ENCODE peak calls at places on chromosome 19, in eight cellular contexts. One of them, this sample, is unnamed.

GRCh38 chr19:43380008-43380407 is 26.5 kb downstream of the CD177 start:
- DNase-seq in psoas muscle: no peak
- DNase-seq in CD8-positive, alpha-beta memory T cell: no peak
- DNase-seq in stomach: no peak
- DNase-seq in naive thymus-derived CD4-positive, alpha-beta T cell: no peak
- DNase-seq in heart right ventricle: no peak
- DNase-seq in dorsolateral prefrontal cortex: no peak
- DNase-seq in gastrocnemius medialis: no peak
- DNase-seq in this sample: no peak

GRCh38 chr19:45442927-45443461 is 19.3 kb upstream of the ERCC1 start:
- DNase-seq in heart right ventricle: no peak
- DNase-seq in dorsolateral prefrontal cortex: peak
- DNase-seq in gastrocnemius medialis: no peak
- DNase-seq in psoas muscle: peak
- DNase-seq in CD8-positive, alpha-beta memory T cell: no peak
- DNase-seq in naive thymus-derived CD4-positive, alpha-beta T cell: no peak
- DNase-seq in stomach: peak
- DNase-seq in this sample: peak

GRCh38 chr19:2417881-2418406 is 9.4 kb downstream of the TIMM13 start:
- DNase-seq in gastrocnemius medialis: no peak
- DNase-seq in CD8-positive, alpha-beta memory T cell: no peak
- DNase-seq in naive thymus-derived CD4-positive, alpha-beta T cell: no peak
- DNase-seq in dorsolateral prefrontal cortex: no peak
- DNase-seq in heart right ventricle: no peak
- DNase-seq in stomach: no peak
- DNase-seq in psoas muscle: no peak
- DNase-seq in this sample: no peak

GRCh38 chr19:49142866-49143335 is 12.3 kb downstream of the HRC start:
- DNase-seq in psoas muscle: peak
- DNase-seq in CD8-positive, alpha-beta memory T cell: peak
- DNase-seq in dorsolateral prefrontal cortex: peak
- DNase-seq in naive thymus-derived CD4-positive, alpha-beta T cell: no peak
- DNase-seq in gastrocnemius medialis: peak
- DNase-seq in heart right ventricle: peak
- DNase-seq in stomach: peak
- DNase-seq in this sample: peak

GRCh38 chr19:7870571-7871279 is 3.5 kb downstream of the PRR36 start:
- DNase-seq in heart right ventricle: no peak
- DNase-seq in naive thymus-derived CD4-positive, alpha-beta T cell: no peak
- DNase-seq in psoas muscle: peak
- DNase-seq in dorsolateral prefrontal cortex: no peak
- DNase-seq in stomach: peak
- DNase-seq in gastrocnemius medialis: no peak
- DNase-seq in CD8-positive, alpha-beta memory T cell: peak
- DNase-seq in this sample: no peak

GRCh38 chr19:6034512-6034911 is 56.6 kb upstream of the RANBP3 start:
- DNase-seq in dorsolateral prefrontal cortex: no peak
- DNase-seq in psoas muscle: no peak
- DNase-seq in heart right ventricle: no peak
- DNase-seq in gastrocnemius medialis: no peak
- DNase-seq in stomach: no peak
- DNase-seq in CD8-positive, alpha-beta memory T cell: no peak
- DNase-seq in naive thymus-derived CD4-positive, alpha-beta T cell: no peak
- DNase-seq in this sample: no peak

GRCh38 chr19:54525636-54526035 is 23.0 kb downstream of the LAIR2 start:
- DNase-seq in psoas muscle: no peak
- DNase-seq in gastrocnemius medialis: no peak
- DNase-seq in heart right ventricle: no peak
- DNase-seq in stomach: no peak
- DNase-seq in naive thymus-derived CD4-positive, alpha-beta T cell: no peak
- DNase-seq in CD8-positive, alpha-beta memory T cell: no peak
- DNase-seq in dorsolateral prefrontal cortex: no peak
- DNase-seq in this sample: no peak

GRCh38 chr19:2302319-2303208 is 5.4 kb downstream of the LINGO3 start:
- DNase-seq in CD8-positive, alpha-beta memory T cell: no peak
- DNase-seq in naive thymus-derived CD4-positive, alpha-beta T cell: no peak
- DNase-seq in dorsolateral prefrontal cortex: no peak
- DNase-seq in heart right ventricle: peak
- DNase-seq in gastrocnemius medialis: peak
- DNase-seq in stomach: peak
- DNase-seq in psoas muscle: peak
- DNase-seq in this sample: peak

GRCh38 chr19:1566392-1567115 is 1.6 kb downstream of the MEX3D start:
- DNase-seq in heart right ventricle: peak
- DNase-seq in naive thymus-derived CD4-positive, alpha-beta T cell: no peak
- DNase-seq in stomach: peak
- DNase-seq in CD8-positive, alpha-beta memory T cell: no peak
- DNase-seq in gastrocnemius medialis: no peak
- DNase-seq in psoas muscle: peak
- DNase-seq in dorsolateral prefrontal cortex: peak
- DNase-seq in this sample: peak

GRCh38 chr19:55179570-55180484 is at the start of gene SYT5:
- DNase-seq in naive thymus-derived CD4-positive, alpha-beta T cell: peak
- DNase-seq in psoas muscle: no peak
- DNase-seq in stomach: peak
- DNase-seq in CD8-positive, alpha-beta memory T cell: peak
- DNase-seq in heart right ventricle: peak
- DNase-seq in gastrocnemius medialis: no peak
- DNase-seq in dorsolateral prefrontal cortex: no peak
- DNase-seq in this sample: no peak

GRCh38 chr19:51610576-51610975 is 19.6 kb downstream of the SIGLEC5 start:
- DNase-seq in gastrocnemius medialis: no peak
- DNase-seq in psoas muscle: no peak
- DNase-seq in heart right ventricle: no peak
- DNase-seq in stomach: no peak
- DNase-seq in naive thymus-derived CD4-positive, alpha-beta T cell: no peak
- DNase-seq in dorsolateral prefrontal cortex: no peak
- DNase-seq in CD8-positive, alpha-beta memory T cell: no peak
- DNase-seq in this sample: no peak

GRCh38 chr19:42254083-42254849 is 662 bp downstream of the ERF start:
- DNase-seq in psoas muscle: peak
- DNase-seq in naive thymus-derived CD4-positive, alpha-beta T cell: peak
- DNase-seq in CD8-positive, alpha-beta memory T cell: peak
- DNase-seq in gastrocnemius medialis: peak
- DNase-seq in stomach: peak
- DNase-seq in heart right ventricle: peak
- DNase-seq in dorsolateral prefrontal cortex: peak
- DNase-seq in this sample: peak

GRCh38 chr19:35248310-35249145 is at the start of gene LSR:
- DNase-seq in CD8-positive, alpha-beta memory T cell: peak
- DNase-seq in naive thymus-derived CD4-positive, alpha-beta T cell: peak
- DNase-seq in heart right ventricle: no peak
- DNase-seq in gastrocnemius medialis: no peak
- DNase-seq in psoas muscle: peak
- DNase-seq in dorsolateral prefrontal cortex: no peak
- DNase-seq in stomach: peak
- DNase-seq in this sample: peak

GRCh38 chr19:51147663-51148062 is 5.6 kb downstream of the SIGLEC7 start:
- DNase-seq in heart right ventricle: no peak
- DNase-seq in psoas muscle: no peak
- DNase-seq in gastrocnemius medialis: no peak
- DNase-seq in naive thymus-derived CD4-positive, alpha-beta T cell: no peak
- DNase-seq in CD8-positive, alpha-beta memory T cell: no peak
- DNase-seq in dorsolateral prefrontal cortex: no peak
- DNase-seq in stomach: no peak
- DNase-seq in this sample: no peak

DNA sequence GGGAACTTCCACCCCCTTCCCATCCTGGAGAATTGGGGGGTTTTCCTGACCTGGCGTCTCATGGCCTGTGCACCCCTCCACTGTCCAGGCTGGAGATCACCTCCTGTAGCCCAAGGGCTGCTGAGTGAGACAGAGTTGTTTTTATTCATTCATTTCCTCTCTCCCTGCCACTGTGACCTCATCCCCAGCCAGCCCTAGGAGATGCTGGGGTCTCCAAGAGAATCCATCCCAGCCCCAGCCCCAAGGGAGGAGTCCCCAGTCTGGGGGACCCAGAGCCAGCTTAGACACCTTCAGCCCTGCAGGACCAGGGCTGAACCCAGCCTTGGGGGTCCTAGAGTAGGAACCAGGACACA is 4.2 kb downstream of the FCHO1 start:
- DNase-seq in dorsolateral prefrontal cortex: no peak
- DNase-seq in gastrocnemius medialis: no peak
- DNase-seq in CD8-positive, alpha-beta memory T cell: no peak
- DNase-seq in naive thymus-derived CD4-positive, alpha-beta T cell: no peak
- DNase-seq in stomach: no peak
- DNase-seq in psoas muscle: no peak
- DNase-seq in heart right ventricle: no peak
- DNase-seq in this sample: no peak
- H3K27ac ChIP-seq in dorsolateral prefrontal cortex: peak
- H3K27ac ChIP-seq in gastrocnemius medialis: no peak
- H3K27ac ChIP-seq in CD8-positive, alpha-beta memory T cell: no peak
- H3K27ac ChIP-seq in naive thymus-derived CD4-positive, alpha-beta T cell: peak
- H3K27ac ChIP-seq in stomach: no peak
- H3K27ac ChIP-seq in psoas muscle: no peak
- H3K27ac ChIP-seq in heart right ventricle: no peak
- H3K27ac ChIP-seq in this sample: no peak

DNA sequence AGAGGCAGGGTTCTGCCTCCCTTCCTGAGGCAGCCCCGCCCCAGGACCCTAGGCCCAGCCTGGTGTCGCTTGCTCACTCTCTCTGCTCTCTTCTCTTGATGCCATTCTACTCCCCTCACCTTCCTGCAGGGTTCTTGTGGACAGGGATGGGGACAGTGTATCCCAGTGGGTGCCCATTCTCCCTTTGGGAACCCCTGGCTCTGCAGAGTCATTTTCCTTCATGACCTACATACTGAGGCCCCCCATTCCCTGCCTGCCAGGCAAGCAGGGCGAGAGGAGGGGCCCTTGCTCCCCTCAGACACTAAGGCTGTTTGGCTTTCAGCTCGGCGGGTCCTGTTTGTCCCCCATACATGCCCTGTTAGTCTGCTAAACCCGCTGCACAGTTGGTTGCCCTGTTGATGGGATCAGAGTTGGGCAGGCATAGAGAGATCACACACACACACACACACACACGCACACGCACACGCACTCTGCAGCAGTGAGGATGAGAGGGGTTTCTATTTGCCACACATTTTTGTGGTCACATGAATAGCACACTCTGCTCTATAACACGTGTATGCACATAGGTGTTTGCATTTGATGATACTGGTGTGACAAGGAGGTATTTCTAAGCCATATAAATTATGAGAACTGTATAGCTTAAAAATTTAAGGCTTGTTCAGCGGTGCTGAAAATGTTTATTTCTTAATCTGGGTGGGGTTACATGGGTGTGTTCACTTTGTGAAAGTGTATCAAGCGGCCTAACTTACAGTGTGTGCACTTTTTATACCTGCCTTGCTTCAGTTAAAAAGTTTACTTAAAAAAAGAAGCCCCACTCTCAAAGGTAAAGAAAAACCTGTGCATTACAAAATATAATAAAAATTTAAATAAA is 20.3 kb downstream of the NFIX start:
- DNase-seq in naive thymus-derived CD4-positive, alpha-beta T cell: no peak
- DNase-seq in dorsolateral prefrontal cortex: no peak
- DNase-seq in psoas muscle: no peak
- DNase-seq in heart right ventricle: peak
- DNase-seq in CD8-positive, alpha-beta memory T cell: no peak
- DNase-seq in stomach: no peak
- DNase-seq in gastrocnemius medialis: no peak
- DNase-seq in this sample: no peak
- H3K4me3 ChIP-seq in naive thymus-derived CD4-positive, alpha-beta T cell: no peak
- H3K4me3 ChIP-seq in dorsolateral prefrontal cortex: no peak
- H3K4me3 ChIP-seq in psoas muscle: peak
- H3K4me3 ChIP-seq in heart right ventricle: peak
- H3K4me3 ChIP-seq in CD8-positive, alpha-beta memory T cell: no peak
- H3K4me3 ChIP-seq in stomach: no peak
- H3K4me3 ChIP-seq in gastrocnemius medialis: peak
- H3K4me3 ChIP-seq in this sample: no peak

GRCh38 chr19:40717325-40717879 is 490 bp downstream of the ITPKC start:
- DNase-seq in naive thymus-derived CD4-positive, alpha-beta T cell: no peak
- DNase-seq in gastrocnemius medialis: no peak
- DNase-seq in heart right ventricle: no peak
- DNase-seq in psoas muscle: no peak
- DNase-seq in CD8-positive, alpha-beta memory T cell: no peak
- DNase-seq in dorsolateral prefrontal cortex: no peak
- DNase-seq in stomach: no peak
- DNase-seq in this sample: no peak

GRCh38 chr19:40716655-40717324 is at the start of the genes COQ8B and ITPKC:
- DNase-seq in dorsolateral prefrontal cortex: peak
- DNase-seq in gastrocnemius medialis: peak
- DNase-seq in psoas muscle: peak
- DNase-seq in stomach: peak
- DNase-seq in naive thymus-derived CD4-positive, alpha-beta T cell: peak
- DNase-seq in heart right ventricle: peak
- DNase-seq in CD8-positive, alpha-beta memory T cell: peak
- DNase-seq in this sample: peak

GRCh38 chr19:40716031-40716654 is 543 bp downstream of the COQ8B start:
- DNase-seq in gastrocnemius medialis: no peak
- DNase-seq in psoas muscle: peak
- DNase-seq in heart right ventricle: no peak
- DNase-seq in CD8-positive, alpha-beta memory T cell: peak
- DNase-seq in naive thymus-derived CD4-positive, alpha-beta T cell: no peak
- DNase-seq in stomach: no peak
- DNase-seq in dorsolateral prefrontal cortex: no peak
- DNase-seq in this sample: no peak

GRCh38 chr19:40714519-40715299 is 2.0 kb downstream of the COQ8B start:
- DNase-seq in heart right ventricle: peak
- DNase-seq in psoas muscle: peak
- DNase-seq in dorsolateral prefrontal cortex: peak
- DNase-seq in gastrocnemius medialis: peak
- DNase-seq in naive thymus-derived CD4-positive, alpha-beta T cell: peak
- DNase-seq in CD8-positive, alpha-beta memory T cell: peak
- DNase-seq in stomach: peak
- DNase-seq in this sample: peak

DNA sequence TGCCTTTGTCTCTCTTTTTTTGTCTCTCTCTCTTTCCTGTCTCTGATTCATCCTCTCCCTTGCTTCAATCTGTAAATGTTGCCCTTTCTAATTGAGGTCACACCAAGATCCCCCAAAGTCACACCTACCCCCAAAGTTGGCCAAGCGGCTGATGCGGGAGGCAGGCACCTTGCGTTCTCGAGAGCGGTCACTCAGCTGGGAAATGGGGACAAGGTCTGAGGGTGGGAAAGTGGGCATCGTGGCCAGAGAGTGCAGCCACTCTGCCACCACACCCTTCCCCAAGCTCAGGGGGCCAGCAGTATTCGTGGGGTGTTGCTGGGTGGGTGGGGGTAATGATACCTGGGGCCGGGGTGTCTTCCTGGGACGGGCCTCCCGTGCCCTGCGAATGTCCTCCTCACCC is 2.7 kb downstream of the COQ8B start:
- DNase-seq in psoas muscle: no peak
- DNase-seq in dorsolateral prefrontal cortex: no peak
- DNase-seq in CD8-positive, alpha-beta memory T cell: no peak
- DNase-seq in stomach: no peak
- DNase-seq in gastrocnemius medialis: no peak
- DNase-seq in heart right ventricle: no peak
- DNase-seq in naive thymus-derived CD4-positive, alpha-beta T cell: no peak
- DNase-seq in this sample: no peak
- H3K27ac ChIP-seq in psoas muscle: no peak
- H3K27ac ChIP-seq in dorsolateral prefrontal cortex: peak
- H3K27ac ChIP-seq in CD8-positive, alpha-beta memory T cell: peak
- H3K27ac ChIP-seq in stomach: peak
- H3K27ac ChIP-seq in gastrocnemius medialis: peak
- H3K27ac ChIP-seq in heart right ventricle: peak
- H3K27ac ChIP-seq in naive thymus-derived CD4-positive, alpha-beta T cell: peak
- H3K27ac ChIP-seq in this sample: no peak

DNA sequence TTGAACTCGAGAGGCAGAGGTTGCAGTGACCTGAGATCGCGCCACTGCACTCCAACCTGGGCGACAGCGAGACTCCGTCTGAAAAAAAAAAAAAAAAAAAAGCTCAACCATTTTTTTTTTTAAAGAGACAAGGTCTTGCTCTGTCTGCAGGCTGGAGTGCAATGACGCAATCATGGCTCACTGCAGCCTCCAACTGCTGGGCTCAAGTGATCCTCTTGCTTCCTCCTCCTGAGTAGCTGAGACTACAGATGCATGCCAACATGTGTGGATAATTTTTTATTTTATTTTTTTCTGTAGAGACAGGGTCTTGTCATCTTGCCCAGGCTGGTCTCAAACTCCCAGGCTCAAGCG is 10.3 kb downstream of the EHD2 start:
- DNase-seq in gastrocnemius medialis: no peak
- DNase-seq in dorsolateral prefrontal cortex: no peak
- DNase-seq in CD8-positive, alpha-beta memory T cell: no peak
- DNase-seq in naive thymus-derived CD4-positive, alpha-beta T cell: no peak
- DNase-seq in heart right ventricle: peak
- DNase-seq in stomach: peak
- DNase-seq in psoas muscle: peak
- DNase-seq in this sample: peak
- H3K4me3 ChIP-seq in gastrocnemius medialis: peak
- H3K4me3 ChIP-seq in dorsolateral prefrontal cortex: no peak
- H3K4me3 ChIP-seq in CD8-positive, alpha-beta memory T cell: no peak
- H3K4me3 ChIP-seq in naive thymus-derived CD4-positive, alpha-beta T cell: no peak
- H3K4me3 ChIP-seq in heart right ventricle: peak
- H3K4me3 ChIP-seq in stomach: peak
- H3K4me3 ChIP-seq in psoas muscle: peak
- H3K4me3 ChIP-seq in this sample: no peak

This sample was measured in left lung.